ENCODE peak calls at places on chromosomes 12 and 14, in five cellular contexts. Q is H9, M is neuronal stem cell, H is mesenchymal stem cell, E is H1. A is an unnamed sample.

GRCh38 chr12:356276-356988 is 32.7 kb downstream of the KDM5A start:
- DNase-seq in Q (no peak), M (no peak), H (peak; percentile 11), E (no peak), A (peak; percentile 41)

GRCh38 chr12:57216931-57217871 is 607 bp downstream of the NXPH4 start:
- DNase-seq in Q (no peak), M (no peak), H (no peak), E (peak; percentile 66), A (no peak)

GRCh38 chr12:65818454-65819382 is 5.6 kb upstream of the HMGA2 start:
- DNase-seq in Q (no peak), M (no peak), H (no peak), E (no peak), A (no peak)

GRCh38 chr14:64705406-64706118 is 1.3 kb downstream of the PLEKHG3 start:
- DNase-seq in Q (no peak), M (no peak), H (peak; percentile 67), E (no peak), A (no peak)

GRCh38 chr14:36818212-36818611 is 156.6 kb downstream of the PAX9 start:
- DNase-seq in Q (no peak), M (no peak), H (no peak), E (no peak), A (no peak)

GRCh38 chr14:91406982-91407381 is 10.6 kb downstream of the CCDC88C start:
- DNase-seq in Q (no peak), M (no peak), H (no peak), E (no peak), A (no peak)

GRCh38 chr12:16531623-16532022 is 74.3 kb downstream of the LMO3 start:
- DNase-seq in Q (no peak), M (peak; percentile 21), H (no peak), E (no peak), A (no peak)

GRCh38 chr12:40645361-40645760 is 46.9 kb upstream of the CNTN1 start:
- DNase-seq in Q (no peak), M (no peak), H (no peak), E (no peak), A (no peak)

GRCh38 chr12:116931665-116932064 is 20.9 kb downstream of the FBXW8 start:
- DNase-seq in Q (no peak), M (no peak), H (peak; percentile 71), E (no peak), A (no peak)

GRCh38 chr12:93145086-93145485 is 216.0 kb upstream of the EEA1 start:
- DNase-seq in Q (no peak), M (no peak), H (no peak), E (no peak), A (peak; percentile 94)

GRCh38 chr14:92039073-92039719 is 663 bp downstream of the TRIP11 start:
- DNase-seq in Q (peak; percentile 95), M (peak; percentile 46), H (peak; percentile 76), E (peak; percentile 79), A (peak; percentile 30)

GRCh38 chr12:5187136-5187535 is 143.5 kb downstream of the KCNA5 start:
- DNase-seq in Q (no peak), M (no peak), H (no peak), E (no peak), A (no peak)

GRCh38 chr12:89157413-89157812 is 194.9 kb downstream of the DUSP6 start:
- DNase-seq in Q (no peak), M (no peak), H (no peak), E (no peak), A (no peak)

GRCh38 chr14:64971890-64972785 is at the start of gene RAB15:
- DNase-seq in Q (no peak), M (no peak), H (peak; percentile 24), E (no peak), A (peak; percentile 66)

GRCh38 chr12:94815450-94815849 is 165.1 kb upstream of the TMCC3 start:
- DNase-seq in Q (no peak), M (no peak), H (no peak), E (no peak), A (no peak)

GRCh38 chr12:41497362-41497761 is 309.2 kb downstream of the PDZRN4 start:
- DNase-seq in Q (no peak), M (no peak), H (no peak), E (no peak), A (no peak)

GRCh38 chr12:129971721-129972120 is 67.9 kb upstream of the TMEM132D start:
- DNase-seq in Q (no peak), M (no peak), H (no peak), E (no peak), A (no peak)

GRCh38 chr14:92287987-92288386 is 35.0 kb upstream of the SLC24A4 start:
- DNase-seq in Q (no peak), M (no peak), H (no peak), E (no peak), A (no peak)

GRCh38 chr12:47024463-47024862 is 55.0 kb upstream of the PCED1B start:
- DNase-seq in Q (no peak), M (no peak), H (no peak), E (no peak), A (no peak)

GRCh38 chr14:104536942-104537612 is 42.5 kb upstream of the C14orf180 start:
- DNase-seq in Q (no peak), M (no peak), H (peak; percentile 15), E (no peak), A (peak; percentile 16)

GRCh38 chr12:116736962-116737773 is 701 bp downstream of the SPRING1 start:
- DNase-seq in Q (no peak), M (peak; percentile 29), H (peak; percentile 30), E (no peak), A (no peak)

GRCh38 chr12:98743362-98743953 is 98.4 kb downstream of the APAF1 start:
- DNase-seq in Q (peak; percentile 62), M (no peak), H (peak; percentile 33), E (peak; percentile 63), A (peak; percentile 30)

GRCh38 chr14:38108681-38109080 is 99.0 kb upstream of the SSTR1 start:
- DNase-seq in Q (no peak), M (no peak), H (peak; percentile 50), E (no peak), A (no peak)

GRCh38 chr14:60179296-60179924 is 14.2 kb upstream of the DHRS7 start:
- DNase-seq in Q (no peak), M (no peak), H (no peak), E (no peak), A (peak; percentile 24)

GRCh38 chr14:99267871-99268775 is 3.9 kb downstream of the BCL11B start:
- DNase-seq in Q (no peak), M (no peak), H (no peak), E (no peak), A (no peak)

GRCh38 chr14:30998100-30998706 is 27.2 kb upstream of the AP4S1 start:
- DNase-seq in Q (no peak), M (no peak), H (no peak), E (no peak), A (no peak)

GRCh38 chr12:97764700-97765099 is 302.1 kb downstream of the RMST start:
- DNase-seq in Q (no peak), M (no peak), H (no peak), E (no peak), A (no peak)

GRCh38 chr12:11059784-11060183 is 2.3 kb downstream of the TAS2R46 start:
- DNase-seq in Q (no peak), M (no peak), H (peak; percentile 4), E (no peak), A (no peak)

GRCh38 chr14:77641534-77642341 is 25.3 kb upstream of the SPTLC2 start:
- DNase-seq in Q (no peak), M (no peak), H (no peak), E (no peak), A (peak; percentile 82)

GRCh38 chr14:104403421-104404220 is 175.9 kb upstream of the C14orf180 start:
- DNase-seq in Q (peak; percentile 22), M (no peak), H (no peak), E (peak; percentile 44), A (no peak)

DNA sequence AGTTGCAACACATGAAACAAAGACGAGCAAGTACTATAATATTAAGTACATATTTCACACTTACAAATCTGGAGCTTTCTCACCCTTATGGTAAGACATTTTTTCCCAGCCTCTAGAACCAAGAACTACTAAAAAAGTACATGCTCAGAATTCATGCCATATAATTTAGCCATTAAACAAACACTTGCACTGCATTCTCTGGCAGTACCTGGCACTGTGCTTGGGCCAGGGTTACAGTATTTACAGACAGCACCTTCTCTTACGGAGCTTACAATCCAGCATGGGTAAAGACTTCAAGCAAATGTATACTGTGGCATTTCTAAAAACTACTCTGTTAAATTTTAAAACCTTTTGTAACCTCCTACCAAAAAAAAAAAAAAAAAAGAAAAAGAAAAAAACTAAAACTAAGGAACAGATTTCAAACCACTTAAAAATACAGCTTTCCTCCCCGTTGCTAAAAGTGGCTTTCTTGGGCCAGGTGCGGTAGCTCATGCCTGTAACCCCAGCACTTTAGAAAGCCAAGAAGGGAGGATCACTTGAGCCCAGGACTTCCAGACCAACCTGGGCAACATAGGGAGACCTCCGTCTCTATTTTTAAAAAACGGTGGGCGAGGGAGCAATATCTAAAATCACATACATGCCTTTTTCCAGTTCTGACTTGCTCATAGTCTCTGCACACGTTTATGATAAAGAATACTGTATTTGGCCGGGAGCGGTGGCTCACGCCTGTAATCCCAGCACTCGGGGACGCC is 944 bp downstream of the GNPTAB start:
- DNase-seq in Q (peak; percentile 37), M (no peak), H (peak; percentile 25), E (no peak), A (no peak)
- H2BK12ac ChIP-seq in Q (no peak overlapping the region), M (no peak overlapping the region), H (no peak overlapping the region), E (no peak overlapping the region), A (no peak overlapping the region)

GRCh38 chr12:83031301-83031700 is 344.6 kb downstream of the TMTC2 start:
- DNase-seq in Q (no peak), M (no peak), H (no peak), E (no peak), A (no peak)

GRCh38 chr12:83027021-83027723 is 340.5 kb downstream of the TMTC2 start:
- DNase-seq in Q (no peak), M (no peak), H (no peak), E (no peak), A (no peak)
- H2BK12ac ChIP-seq in Q (no peak overlapping the region), M (no peak overlapping the region), H (no peak overlapping the region), E (no peak overlapping the region), A (no peak overlapping the region)

GRCh38 chr14:23208286-23208685 is 24.8 kb upstream of the SLC7A8 start:
- DNase-seq in Q (no peak), M (no peak), H (no peak), E (no peak), A (peak; percentile 33)
- H2BK12ac ChIP-seq in Q (no peak overlapping the region), M (no peak overlapping the region), H (no peak overlapping the region), E (peak overlapping the region; percentile 70), A (no peak overlapping the region)

GRCh38 chr14:57988445-57988844 is 122.6 kb upstream of the SLC35F4 start:
- DNase-seq in Q (no peak), M (no peak), H (no peak), E (no peak), A (no peak)

GRCh38 chr14:57982802-57983201 is 116.9 kb upstream of the SLC35F4 start:
- DNase-seq in Q (no peak), M (no peak), H (no peak), E (no peak), A (no peak)

GRCh38 chr14:57987596-57988300 is 121.9 kb upstream of the SLC35F4 start:
- DNase-seq in Q (peak; percentile 59), M (no peak), H (no peak), E (no peak), A (no peak)

GRCh38 chr14:57983235-57983634 is 117.3 kb upstream of the SLC35F4 start:
- DNase-seq in Q (no peak), M (no peak), H (no peak), E (no peak), A (no peak)

DNA sequence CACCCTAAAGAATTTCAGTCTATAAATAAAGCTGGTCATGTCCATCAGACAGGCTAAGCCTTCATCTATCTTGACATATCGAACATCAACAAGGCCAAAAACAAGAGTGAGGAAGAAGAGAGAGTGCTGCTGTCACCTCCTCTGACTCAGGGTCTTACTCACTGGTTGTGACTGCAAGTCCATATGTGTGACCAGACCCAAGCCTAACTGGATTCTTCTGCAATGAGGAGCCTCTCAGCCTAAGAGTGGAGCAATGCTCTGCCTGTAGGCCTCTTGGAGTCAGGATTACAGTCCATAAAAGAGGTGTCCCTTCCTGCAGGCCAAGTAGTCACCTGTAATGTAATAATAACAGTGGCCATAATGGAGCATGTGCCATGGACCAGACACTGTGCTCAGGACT is 121.2 kb upstream of the SLC35F4 start:
- DNase-seq in Q (no peak), M (no peak), H (no peak), E (no peak), A (peak; percentile 1)
- H2BK12ac ChIP-seq in Q (no peak overlapping the region), M (no peak overlapping the region), H (no peak overlapping the region), E (no peak overlapping the region), A (no peak overlapping the region)

A was measured in trophoblast cell.